ENCODE peak calls at places on chromosomes 2 and 18, in four cellular contexts. N is tibial artery, E is psoas muscle, I is thoracic aorta. D is an unnamed sample.

GRCh38 chr2:238847841-238848565 is at the start of gene TWIST2:
- DNase-seq in N (peak; percentile 92), E (peak; percentile 84), I (peak; percentile 52), D (peak; percentile 86)

GRCh38 chr2:105287692-105288091 is 41.8 kb downstream of the TGFBRAP1 start:
- DNase-seq in N (no peak), E (peak; percentile 22), I (no peak), D (no peak)

GRCh38 chr2:117537030-117537429 is 277.5 kb upstream of the DDX18 start:
- DNase-seq in I (no peak), E (no peak), N (no peak), D (no peak)

GRCh38 chr2:180656455-180656847 is 324.0 kb upstream of the UBE2E3 start:
- DNase-seq in E (no peak), I (no peak), N (no peak), D (no peak)

GRCh38 chr2:223918671-223919134 is 26.4 kb downstream of the WDFY1 start:
- DNase-seq in N (no peak), I (no peak), E (no peak), D (no peak)

GRCh38 chr2:16179701-16180402 is 239.5 kb downstream of the MYCN start:
- DNase-seq in E (no peak), I (no peak), N (no peak), D (no peak)

GRCh38 chr18:12007063-12007462 is 25.8 kb downstream of the IMPA2 start:
- DNase-seq in E (no peak), N (no peak), I (no peak), D (no peak)

GRCh38 chr2:105396254-105397024 is 2.4 kb downstream of the FHL2 start:
- DNase-seq in I (peak; percentile 33), N (peak; percentile 77), E (peak; percentile 71), D (peak; percentile 66)

GRCh38 chr2:71226391-71226964 is 425 bp downstream of the PAIP2B start:
- DNase-seq in E (peak; percentile 23), N (no peak), I (no peak), D (peak; percentile 67)

GRCh38 chr2:227324671-227325055 is 388 bp upstream of the MFF start:
- DNase-seq in E (no peak), I (no peak), N (no peak), D (peak; percentile 19)

GRCh38 chr18:43893001-43893637 is 615.8 kb upstream of the SYT4 start:
- DNase-seq in N (no peak), E (no peak), I (no peak), D (no peak)

GRCh38 chr2:38409136-38409903 is 32.2 kb upstream of the ATL2 start:
- DNase-seq in N (no peak), E (no peak), I (no peak), D (peak; percentile 57)

GRCh38 chr18:23257686-23258565 is 122.6 kb downstream of the CABLES1 start:
- DNase-seq in N (no peak), E (no peak), I (peak; percentile 21), D (no peak)

GRCh38 chr2:169716229-169716886 is 17.3 kb upstream of the KLHL23 start:
- DNase-seq in N (no peak), E (no peak), I (no peak), D (peak; percentile 51)

GRCh38 chr2:201130524-201131186 is 14.7 kb downstream of the CFLAR start:
- DNase-seq in N (no peak), E (no peak), I (no peak), D (no peak)

GRCh38 chr2:176729706-176730569 is 460.7 kb downstream of the MTX2 start:
- DNase-seq in E (no peak), I (peak; percentile 4), N (peak; percentile 83), D (no peak)

GRCh38 chr18:4510709-4511108 is 55.6 kb upstream of the DLGAP1 start:
- DNase-seq in N (no peak), I (no peak), E (no peak), D (no peak)

GRCh38 chr18:38940863-38941531 is 1375.4 kb upstream of the CELF4 start:
- DNase-seq in I (no peak), E (no peak), N (no peak), D (no peak)

GRCh38 chr18:75790821-75791220 is 363.3 kb upstream of the SMIM21 start:
- DNase-seq in I (no peak), N (no peak), E (no peak), D (no peak)

GRCh38 chr2:186554450-186554849 is 35.4 kb upstream of the ITGAV start:
- DNase-seq in I (no peak), N (no peak), E (no peak), D (no peak)

GRCh38 chr2:127128508-127128907 is 21.6 kb upstream of the BIN1 start:
- DNase-seq in E (no peak), N (no peak), I (no peak), D (no peak)

GRCh38 chr2:222038086-222038802 is 260.6 kb downstream of the PAX3 start:
- DNase-seq in E (no peak), N (no peak), I (no peak), D (no peak)

DNA sequence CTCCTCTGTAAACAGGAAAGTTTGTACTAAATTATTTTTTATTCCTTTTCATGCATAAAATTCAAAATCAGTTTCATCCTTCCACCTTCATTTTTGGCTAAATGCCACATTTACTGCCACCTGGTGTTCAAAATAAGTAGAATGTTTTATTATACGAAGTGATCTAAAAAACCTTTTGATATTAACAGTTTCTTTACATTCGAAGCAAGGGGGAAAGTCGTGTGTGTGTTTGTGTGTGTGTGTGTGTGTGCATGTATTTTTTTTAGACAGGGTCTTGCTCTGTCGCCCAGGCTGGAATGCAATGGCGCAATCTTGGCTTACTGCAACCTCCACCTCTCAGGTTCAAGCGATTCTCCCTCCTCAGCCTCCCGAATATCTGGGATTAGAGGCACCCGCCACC is 9.0 kb upstream of the SCN9A start:
- DNase-seq in I (no peak), E (no peak), N (no peak), D (no peak)
- TF ChIP-seq CTCF in I (peak; percentile 49), E (peak; percentile 51), N (peak; percentile 49), D (peak; percentile 6)

GRCh38 chr18:48957616-48958015 is 6.9 kb upstream of the SMAD7 start:
- DNase-seq in I (no peak), E (no peak), N (no peak), D (no peak)

GRCh38 chr18:48961547-48961946 is 10.8 kb upstream of the SMAD7 start:
- DNase-seq in E (no peak), N (no peak), I (no peak), D (no peak)

GRCh38 chr18:48959921-48960920 is 9.5 kb upstream of the SMAD7 start:
- DNase-seq in N (no peak), I (no peak), E (no peak), D (no peak)

GRCh38 chr18:48958951-48959350 is 8.2 kb upstream of the SMAD7 start:
- DNase-seq in I (no peak), N (no peak), E (no peak), D (no peak)

DNA sequence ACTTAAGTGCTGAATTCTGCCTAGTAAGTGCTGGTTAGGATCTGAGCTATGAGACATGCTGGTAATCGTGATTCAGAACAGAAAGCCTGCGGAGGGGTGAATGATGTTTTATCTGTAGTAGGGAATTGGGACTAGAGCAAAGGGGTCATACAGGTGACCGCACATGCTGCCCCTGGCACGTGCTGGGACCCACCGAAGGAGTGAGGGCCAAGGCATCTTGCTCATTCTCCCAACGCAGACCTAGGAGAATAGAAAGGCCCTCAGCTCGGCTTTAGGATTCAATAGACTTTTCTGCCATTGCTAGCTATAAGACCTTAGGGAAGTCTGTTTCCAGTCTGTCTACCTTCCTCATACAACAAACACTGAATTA is 8.8 kb upstream of the SMAD7 start:
- DNase-seq in N (no peak), E (no peak), I (no peak), D (no peak)
- H3K27ac ChIP-seq in N (no peak overlapping the region), E (no peak overlapping the region), I (no peak overlapping the region), D (no peak overlapping the region)

DNA sequence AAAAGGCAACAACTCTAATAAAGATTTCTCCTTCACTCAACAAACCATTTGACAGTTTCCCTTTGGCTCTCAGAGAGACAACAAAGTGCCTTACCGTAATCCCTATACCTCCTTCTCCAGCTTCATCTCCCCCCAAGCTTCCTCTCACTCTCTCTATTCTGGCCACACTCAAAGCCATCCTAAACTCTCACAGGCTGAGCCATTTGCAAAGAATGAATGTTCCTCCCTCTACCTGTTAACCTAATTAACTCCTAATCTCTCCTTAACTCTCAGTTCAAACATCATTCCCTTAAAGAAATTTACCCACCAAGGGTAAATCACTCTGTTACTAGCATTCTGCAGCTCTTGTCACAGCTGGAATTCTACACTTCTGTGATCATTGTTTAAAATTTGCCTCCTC is 38.2 kb downstream of the GFPT1 start:
- DNase-seq in I (no peak), E (no peak), N (no peak), D (no peak)
- H3K36me3 ChIP-seq in I (peaks cover 53% of the 10 kb centered on the region), E (peaks cover 12% of the 10 kb centered on the region), N (peaks cover 69% of the 10 kb centered on the region), D (no peaks in the 10 kb centered on the region)

GRCh38 chr2:142980246-142981068 is 103.0 kb downstream of the KYNU start:
- DNase-seq in I (no peak), E (no peak), N (no peak), D (no peak)
- TF ChIP-seq CTCF in I (peak; percentile 28), E (peak; percentile 40), N (no peak), D (no peak)

DNA sequence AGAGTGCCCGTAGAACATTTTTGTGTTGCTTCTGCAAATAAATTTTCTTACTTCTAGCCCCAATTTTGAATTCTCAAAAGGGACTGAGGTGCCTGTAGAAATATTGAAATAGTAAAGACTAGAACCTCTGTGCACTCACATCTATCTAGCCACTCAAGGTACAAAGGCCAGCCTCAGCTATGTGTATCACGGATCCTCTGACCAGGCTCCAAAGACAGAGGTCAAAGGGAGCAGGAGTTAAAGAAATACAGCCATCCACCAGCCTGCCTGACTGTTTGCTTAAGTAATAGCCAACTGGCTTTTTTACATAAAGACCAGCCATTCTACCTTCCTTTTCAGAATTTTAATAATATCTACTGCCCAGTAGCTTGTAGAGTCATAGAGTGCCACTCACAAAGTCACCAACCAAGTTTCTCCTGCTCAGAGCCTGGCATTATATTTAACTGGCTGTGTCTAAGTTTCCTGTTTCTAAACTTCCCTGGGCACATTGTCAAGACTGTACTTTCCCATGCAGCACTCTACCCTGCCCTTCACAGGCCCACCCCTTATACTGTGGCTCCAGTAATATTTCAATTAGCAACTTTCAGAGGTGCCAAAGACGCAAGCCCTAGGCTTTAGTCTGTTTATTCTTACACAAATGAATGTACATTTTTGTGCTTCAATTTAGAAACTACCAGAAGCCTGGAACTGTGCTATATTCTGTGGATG is 338.3 kb upstream of the NT5C1B start:
- DNase-seq in N (no peak), I (no peak), E (no peak), D (no peak)
- H3K27ac ChIP-seq in N (peak overlapping the region; percentile 39), I (peak overlapping the region; percentile 2), E (no peak overlapping the region), D (no peak overlapping the region)

DNA sequence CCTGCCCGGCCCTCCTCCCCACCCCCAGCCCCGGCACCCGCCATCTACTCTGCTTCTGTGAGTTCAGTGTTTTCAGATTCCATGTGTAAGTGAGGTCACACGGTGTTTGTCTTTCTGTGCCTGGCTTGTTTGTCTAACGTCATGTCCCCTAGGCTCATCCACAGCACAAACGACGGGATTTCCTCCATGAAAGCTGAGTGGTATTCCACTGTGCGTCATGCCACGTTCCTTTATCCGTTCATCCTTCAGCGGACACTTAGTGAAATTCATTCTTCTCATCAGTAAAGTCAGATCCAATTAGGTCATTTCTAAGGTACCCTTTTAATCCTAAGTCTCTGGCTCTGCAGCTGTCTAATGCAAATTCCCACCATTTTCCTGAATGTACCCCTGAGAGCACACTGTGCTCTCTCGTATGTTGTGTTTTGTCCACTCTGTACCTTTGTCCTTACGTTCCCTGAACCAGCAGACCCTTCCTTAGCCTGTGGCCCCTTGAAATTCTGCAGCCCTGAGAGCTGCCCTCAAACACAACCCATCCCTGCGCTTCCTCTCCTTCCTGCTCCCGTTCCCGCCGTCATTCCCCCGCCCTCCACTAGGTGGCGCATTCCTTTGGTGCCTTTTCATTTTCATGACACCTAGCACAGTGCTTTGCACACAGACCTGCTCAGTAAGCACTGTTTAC is 44.1 kb downstream of the TRAPPC12 start:
- DNase-seq in N (peak; percentile 75), I (peak; percentile 17), E (peak; percentile 72), D (peak; percentile 57)
- H3K36me3 ChIP-seq in N (peaks cover 18% of the 10 kb centered on the region), I (peaks cover 14% of the 10 kb centered on the region), E (peaks cover 6% of the 10 kb centered on the region), D (no peaks in the 10 kb centered on the region)

D was measured in ovary.